ENCODE peak calls at places on chromosomes 5 and 9, in six cellular contexts. F is stomach; Z is cardiac fibroblast; Y is neural progenitor cell; Q is Panc1; U is CD8-positive, alpha-beta T cell. B is an unnamed sample.

GRCh38 chr5:79878721-79879336 is 112.2 kb downstream of the MTX3 start:
- DNase-seq in Y (peak), Z (no peak), Q (no peak), F (no peak), U (no peak), B (no peak)

GRCh38 chr9:34628656-34629491 is at the start of gene ARID3C:
- DNase-seq in Q (no peak), F (peak), U (no peak), Z (no peak), Y (peak), B (no peak)

GRCh38 chr5:42655982-42656660 is 100.5 kb upstream of the CCDC152 start:
- DNase-seq in Q (no peak), Z (peak), F (no peak), Y (no peak), U (no peak), B (no peak)

GRCh38 chr9:129669141-129669718 is 3.8 kb downstream of the PRRX2 start:
- DNase-seq in U (no peak), F (no peak), Q (no peak), Y (no peak), Z (no peak), B (no peak)

GRCh38 chr5:134509308-134510040 is 16.0 kb upstream of the JADE2 start:
- DNase-seq in Q (no peak), U (no peak), Z (peak), F (peak), Y (no peak), B (no peak)

GRCh38 chr9:22098636-22099332 is 89.7 kb upstream of the CDKN2B start:
- DNase-seq in Y (no peak), F (no peak), Q (no peak), U (no peak), Z (peak), B (no peak)

GRCh38 chr5:170216262-170216864 is 16.4 kb upstream of the C5orf58 start:
- DNase-seq in U (no peak), Q (peak), F (no peak), Y (peak), Z (peak), B (peak)

GRCh38 chr9:132699926-132700325 is 29.7 kb downstream of the GTF3C4 start:
- DNase-seq in F (no peak), Y (no peak), U (no peak), Q (no peak), Z (peak), B (no peak)

GRCh38 chr5:89613222-89613956 is 730.4 kb upstream of the MEF2C start:
- DNase-seq in U (no peak), F (no peak), Y (no peak), Q (peak), Z (peak), B (no peak)

GRCh38 chr9:106920701-106921283 is 57.8 kb downstream of the ZNF462 start:
- DNase-seq in U (no peak), Q (no peak), Y (peak), F (peak), Z (peak), B (no peak)

GRCh38 chr5:3181641-3182040 is 414.0 kb upstream of the IRX1 start:
- DNase-seq in U (no peak), Y (peak), F (no peak), Q (no peak), Z (no peak), B (no peak)

GRCh38 chr9:131839281-131840084 is 99.6 kb upstream of the RAPGEF1 start:
- DNase-seq in Y (no peak), Z (peak), U (no peak), Q (peak), F (no peak), B (no peak)

GRCh38 chr5:61910771-61911170 is 395.2 kb upstream of the KIF2A start:
- DNase-seq in Y (no peak), Q (no peak), U (no peak), F (no peak), Z (no peak), B (no peak)

GRCh38 chr5:151058891-151059611 is 21.8 kb downstream of the TNIP1 start:
- DNase-seq in Y (no peak), Q (no peak), U (no peak), Z (no peak), F (no peak), B (no peak)

GRCh38 chr5:67806647-67807046 is 408.9 kb upstream of the PIK3R1 start:
- DNase-seq in Q (no peak), Y (no peak), Z (no peak), F (no peak), U (no peak), B (no peak)

GRCh38 chr5:43389679-43390329 is 22.4 kb downstream of the CCL28 start:
- DNase-seq in F (peak), Y (peak), Q (peak), Z (peak), U (no peak), B (peak)

GRCh38 chr5:60583598-60583997 is 116.4 kb downstream of the DEPDC1B start:
- DNase-seq in Q (no peak), U (no peak), Y (no peak), F (no peak), Z (no peak), B (no peak)

GRCh38 chr5:133469846-133470245 is 142.5 kb downstream of the FSTL4 start:
- DNase-seq in Q (no peak), Y (no peak), U (no peak), Z (no peak), F (no peak), B (no peak)

GRCh38 chr9:109447329-109448076 is 50.6 kb downstream of the PTPN3 start:
- DNase-seq in Y (no peak), Q (no peak), U (no peak), F (no peak), Z (no peak), B (no peak)

GRCh38 chr9:69121155-69122085 is 52.7 kb upstream of the TJP2 start:
- DNase-seq in Y (peak), U (no peak), F (peak), Q (no peak), Z (peak), B (no peak)

GRCh38 chr9:91896513-91897121 is 53.4 kb downstream of the ROR2 start:
- DNase-seq in Z (peak), U (no peak), F (peak), Q (no peak), Y (peak), B (no peak)

GRCh38 chr5:59266410-59266809 is 627.1 kb downstream of the PDE4D start:
- DNase-seq in F (no peak), Q (no peak), Y (no peak), U (no peak), Z (no peak), B (no peak)

GRCh38 chr9:14006586-14007198 is 307.2 kb downstream of the NFIB start:
- DNase-seq in F (no peak), Z (no peak), Y (peak), U (no peak), Q (no peak), B (no peak)

GRCh38 chr9:134190232-134191121 is 26.1 kb upstream of the RNU6ATAC start:
- DNase-seq in U (no peak), F (no peak), Q (no peak), Y (no peak), Z (no peak), B (no peak)

GRCh38 chr5:52786937-52787599 is 648 bp upstream of the ITGA1 start:
- DNase-seq in F (peak), Z (peak), Y (no peak), Q (no peak), U (no peak), B (peak)

GRCh38 chr5:73318308-73318719 is 130.3 kb downstream of the FOXD1 start:
- DNase-seq in U (no peak), Z (peak), Y (no peak), Q (no peak), F (no peak), B (no peak)

GRCh38 chr5:150538007-150538917 is 30.3 kb downstream of the NDST1 start:
- DNase-seq in F (no peak), Y (no peak), Q (no peak), Z (peak), U (no peak), B (no peak)

GRCh38 chr5:155897761-155898160 is 429.2 kb upstream of the SGCD start:
- DNase-seq in Q (no peak), U (no peak), F (no peak), Y (no peak), Z (no peak), B (no peak)

GRCh38 chr5:161314033-161314432 is 232.5 kb downstream of the GABRB2 start:
- DNase-seq in U (no peak), Q (no peak), Z (no peak), Y (no peak), F (no peak), B (no peak)

GRCh38 chr5:80962630-80963520 is 2.7 kb downstream of the RASGRF2 start:
- DNase-seq in Z (no peak), F (no peak), Q (no peak), Y (peak), U (no peak), B (no peak)

GRCh38 chr5:57383093-57383861 is 99.3 kb downstream of the ACTBL2 start:
- DNase-seq in Y (no peak), F (no peak), Q (peak), U (no peak), Z (peak), B (no peak)

GRCh38 chr9:128372784-128373183 is 1.6 kb downstream of the URM1 start:
- DNase-seq in F (no peak), U (no peak), Y (no peak), Z (peak), Q (no peak), B (no peak)
- H3K4me3 ChIP-seq in F (no peak), U (no peak), Y (no peak), Z (no peak), Q (no peak), B (peak)

GRCh38 chr5:149151717-149152116 is 10.4 kb downstream of the ABLIM3 start:
- DNase-seq in Q (no peak), Y (no peak), F (no peak), Z (no peak), U (no peak), B (no peak)
- TF ChIP-seq CTCF in Q (peak), Y (peak), F (no peak), Z (peak), U (no peak), B (peak)

DNA sequence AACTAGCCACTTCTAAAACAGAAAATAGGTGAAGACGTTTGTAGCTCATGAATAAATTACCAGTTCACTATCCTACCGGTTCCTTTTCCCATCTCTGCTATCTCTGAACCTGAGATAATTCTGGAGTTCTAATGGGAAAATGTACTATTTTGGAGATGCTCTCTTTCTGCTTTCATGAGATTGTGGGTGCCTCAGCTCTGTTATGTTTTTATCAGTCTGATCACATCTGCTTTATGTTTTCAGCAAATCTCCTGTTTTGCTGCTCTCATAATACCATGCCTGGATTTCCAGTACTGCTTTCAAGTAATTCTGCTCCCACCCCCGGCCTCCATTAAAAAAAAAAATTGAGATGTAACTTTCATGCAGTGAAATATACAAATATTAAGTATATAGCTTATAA is 9.1 kb upstream of the SUSD1 start:
- DNase-seq in U (no peak), Y (no peak), F (no peak), Q (no peak), Z (no peak), B (no peak)
- H3K4me3 ChIP-seq in U (no peak), Y (no peak), F (no peak), Q (no peak), Z (no peak), B (no peak)

DNA sequence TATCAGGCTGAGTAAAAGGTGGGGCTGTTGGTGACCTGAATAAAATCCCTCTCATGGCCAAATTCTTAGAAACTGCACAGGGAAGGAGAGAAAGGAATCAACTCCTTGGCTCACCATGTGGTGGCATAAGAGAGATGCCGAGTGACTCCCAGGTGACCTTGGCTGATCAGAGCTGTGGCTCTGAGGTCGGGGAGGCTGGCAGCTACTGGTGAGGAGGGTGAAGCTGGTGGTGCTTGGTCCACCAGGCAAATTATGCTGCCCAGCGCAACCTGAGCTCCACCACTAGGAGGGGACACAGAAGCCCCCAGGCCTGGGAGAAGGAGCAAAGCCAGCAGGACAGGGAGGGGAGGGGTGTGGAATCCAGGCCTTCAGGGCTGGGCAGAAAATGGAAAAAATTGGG is 111.2 kb upstream of the IL12B start:
- DNase-seq in Y (peak), F (no peak), Q (no peak), U (no peak), Z (peak), B (no peak)
- TF ChIP-seq CTCF in Y (peak), F (no peak), Q (peak), U (no peak), Z (no peak), B (peak)

GRCh38 chr9:6040077-6040476 is 24.7 kb upstream of the RANBP6 start:
- DNase-seq in Z (no peak), Q (no peak), F (no peak), Y (no peak), U (no peak), B (no peak)
- H3K4me3 ChIP-seq in Z (no peak), Q (no peak), F (no peak), Y (no peak), U (no peak), B (no peak)

B was measured in LNCaP clone FGC.